ENCODE peak calls at places on chromosomes 5 and 9, in seven cellular contexts. One of them, this sample, is unnamed.
A peak's percentile ranks its signal among the peaks of the same experiment; 100 is the strongest.

GRCh38 chr5:143874312-143874711 is 62.4 kb downstream of the HMHB1 start:
- DNase-seq in NCI-H774: no peak
- DNase-seq in mucosa of gallbladder: no peak
- DNase-seq in iPS-NIHi11: peak; percentile 16
- DNase-seq in RCC 7860: peak; percentile 69
- DNase-seq in sciatic nerve: no peak
- DNase-seq in H4: peak; percentile 30
- DNase-seq in this sample: no peak

GRCh38 chr9:127875306-127875966 is 2.0 kb downstream of the AK1 start:
- DNase-seq in NCI-H774: no peak
- DNase-seq in mucosa of gallbladder: no peak
- DNase-seq in sciatic nerve: no peak
- DNase-seq in iPS-NIHi11: no peak
- DNase-seq in RCC 7860: no peak
- DNase-seq in H4: no peak
- DNase-seq in this sample: no peak

GRCh38 chr9:4334439-4334838 is 34.6 kb upstream of the GLIS3 start:
- DNase-seq in sciatic nerve: no peak
- DNase-seq in NCI-H774: peak; percentile 93
- DNase-seq in RCC 7860: peak; percentile 91
- DNase-seq in mucosa of gallbladder: peak; percentile 86
- DNase-seq in iPS-NIHi11: peak; percentile 44
- DNase-seq in H4: no peak
- DNase-seq in this sample: no peak

GRCh38 chr5:79111960-79112702 is 522 bp downstream of the BHMT start:
- DNase-seq in iPS-NIHi11: no peak
- DNase-seq in NCI-H774: no peak
- DNase-seq in sciatic nerve: no peak
- DNase-seq in H4: no peak
- DNase-seq in mucosa of gallbladder: no peak
- DNase-seq in RCC 7860: no peak
- DNase-seq in this sample: no peak

GRCh38 chr9:108953983-108954574 is 19.9 kb downstream of the ABITRAM start:
- DNase-seq in H4: peak; percentile 30
- DNase-seq in sciatic nerve: no peak
- DNase-seq in mucosa of gallbladder: no peak
- DNase-seq in iPS-NIHi11: peak; percentile 15
- DNase-seq in RCC 7860: peak; percentile 12
- DNase-seq in NCI-H774: peak; percentile 1
- DNase-seq in this sample: peak; percentile 15

GRCh38 chr9:78026416-78026815 is 5.2 kb downstream of the GNAQ start:
- DNase-seq in sciatic nerve: no peak
- DNase-seq in H4: no peak
- DNase-seq in mucosa of gallbladder: no peak
- DNase-seq in RCC 7860: no peak
- DNase-seq in iPS-NIHi11: no peak
- DNase-seq in NCI-H774: no peak
- DNase-seq in this sample: no peak

GRCh38 chr5:9126490-9126889 is 419.4 kb downstream of the SEMA5A start:
- DNase-seq in RCC 7860: no peak
- DNase-seq in iPS-NIHi11: no peak
- DNase-seq in H4: no peak
- DNase-seq in sciatic nerve: no peak
- DNase-seq in mucosa of gallbladder: no peak
- DNase-seq in NCI-H774: no peak
- DNase-seq in this sample: no peak

GRCh38 chr5:178301641-178302040 is 69.0 kb upstream of the PHYKPL start:
- DNase-seq in H4: no peak
- DNase-seq in mucosa of gallbladder: no peak
- DNase-seq in RCC 7860: no peak
- DNase-seq in NCI-H774: no peak
- DNase-seq in sciatic nerve: peak; percentile 8
- DNase-seq in iPS-NIHi11: no peak
- DNase-seq in this sample: peak; percentile 12

GRCh38 chr9:22337261-22337660 is 109.4 kb upstream of the DMRTA1 start:
- DNase-seq in iPS-NIHi11: no peak
- DNase-seq in H4: no peak
- DNase-seq in NCI-H774: no peak
- DNase-seq in sciatic nerve: no peak
- DNase-seq in RCC 7860: no peak
- DNase-seq in mucosa of gallbladder: no peak
- DNase-seq in this sample: no peak

GRCh38 chr9:36327903-36328302 is 69.7 kb upstream of the GNE start:
- DNase-seq in mucosa of gallbladder: no peak
- DNase-seq in H4: peak; percentile 39
- DNase-seq in RCC 7860: peak; percentile 33
- DNase-seq in sciatic nerve: no peak
- DNase-seq in NCI-H774: no peak
- DNase-seq in iPS-NIHi11: no peak
- DNase-seq in this sample: no peak

GRCh38 chr9:95722141-95722540 is 153.3 kb upstream of the ERCC6L2 start:
- DNase-seq in sciatic nerve: peak; percentile 51
- DNase-seq in RCC 7860: no peak
- DNase-seq in NCI-H774: no peak
- DNase-seq in mucosa of gallbladder: no peak
- DNase-seq in iPS-NIHi11: no peak
- DNase-seq in H4: no peak
- DNase-seq in this sample: no peak

GRCh38 chr5:159049844-159050318 is 49.8 kb downstream of the EBF1 start:
- DNase-seq in H4: peak; percentile 22
- DNase-seq in mucosa of gallbladder: peak; percentile 35
- DNase-seq in iPS-NIHi11: no peak
- DNase-seq in RCC 7860: no peak
- DNase-seq in sciatic nerve: no peak
- DNase-seq in NCI-H774: no peak
- DNase-seq in this sample: no peak

GRCh38 chr9:35844628-35845301 is 15.7 kb downstream of the TMEM8B start:
- DNase-seq in RCC 7860: peak; percentile 69
- DNase-seq in H4: peak; percentile 94
- DNase-seq in sciatic nerve: no peak
- DNase-seq in NCI-H774: no peak
- DNase-seq in mucosa of gallbladder: peak; percentile 79
- DNase-seq in iPS-NIHi11: no peak
- DNase-seq in this sample: no peak

GRCh38 chr9:74205071-74205470 is 292.1 kb upstream of the RORB start:
- DNase-seq in sciatic nerve: no peak
- DNase-seq in mucosa of gallbladder: no peak
- DNase-seq in RCC 7860: no peak
- DNase-seq in iPS-NIHi11: no peak
- DNase-seq in H4: no peak
- DNase-seq in NCI-H774: no peak
- DNase-seq in this sample: no peak

GRCh38 chr9:127921592-127922120 is 4.8 kb upstream of the ST6GALNAC4 start:
- DNase-seq in mucosa of gallbladder: peak; percentile 74
- DNase-seq in sciatic nerve: peak; percentile 89
- DNase-seq in NCI-H774: peak; percentile 57
- DNase-seq in iPS-NIHi11: peak; percentile 81
- DNase-seq in RCC 7860: peak; percentile 49
- DNase-seq in H4: no peak
- DNase-seq in this sample: no peak

GRCh38 chr5:123037104-123037418 is 536 bp upstream of the PPIC start:
- DNase-seq in mucosa of gallbladder: no peak
- DNase-seq in RCC 7860: no peak
- DNase-seq in iPS-NIHi11: no peak
- DNase-seq in H4: peak; percentile 25
- DNase-seq in NCI-H774: no peak
- DNase-seq in sciatic nerve: no peak
- DNase-seq in this sample: no peak

GRCh38 chr9:18297532-18297872 is 176.5 kb upstream of the ADAMTSL1 start:
- DNase-seq in NCI-H774: peak; percentile 7
- DNase-seq in RCC 7860: no peak
- DNase-seq in sciatic nerve: no peak
- DNase-seq in H4: peak; percentile 29
- DNase-seq in iPS-NIHi11: peak; percentile 63
- DNase-seq in mucosa of gallbladder: no peak
- DNase-seq in this sample: no peak

GRCh38 chr9:92325991-92326500 is 293 bp downstream of the CENPP start:
- DNase-seq in NCI-H774: no peak
- DNase-seq in iPS-NIHi11: no peak
- DNase-seq in mucosa of gallbladder: no peak
- DNase-seq in H4: no peak
- DNase-seq in sciatic nerve: no peak
- DNase-seq in RCC 7860: no peak
- DNase-seq in this sample: no peak

GRCh38 chr5:96080557-96080956 is 118.9 kb upstream of the ELL2 start:
- DNase-seq in RCC 7860: peak; percentile 67
- DNase-seq in iPS-NIHi11: no peak
- DNase-seq in sciatic nerve: no peak
- DNase-seq in NCI-H774: no peak
- DNase-seq in mucosa of gallbladder: no peak
- DNase-seq in H4: no peak
- DNase-seq in this sample: no peak

GRCh38 chr9:112074250-112075008 is 100.7 kb downstream of the SUSD1 start:
- DNase-seq in H4: peak; percentile 82
- DNase-seq in iPS-NIHi11: peak; percentile 53
- DNase-seq in sciatic nerve: peak; percentile 83
- DNase-seq in mucosa of gallbladder: peak; percentile 80
- DNase-seq in NCI-H774: peak; percentile 12
- DNase-seq in RCC 7860: peak; percentile 98
- DNase-seq in this sample: peak; percentile 68

This sample was measured in Caco-2.